ENCODE peak calls at places on chromosomes 6 and 20, in nine cellular contexts. One of them, this sample, is unnamed.

GRCh38 chr20:63457737-63458136 is 14.7 kb downstream of the KCNQ2 start:
- DNase-seq in stimulated activated CD4-positive, alpha-beta T cell treated with anti-CD3 and anti-CD28 coated beads, Interleukin-4, amount 100 ng/mL, for 48 hours: no peak
- DNase-seq in cardiac fibroblast: peak
- DNase-seq in hypothalamus: no peak
- DNase-seq in fibroblast of the conjunctiva: no peak
- DNase-seq in MCF 10A: peak
- DNase-seq in activated T-helper 1 cell treated with Interleukin-2 at 50 U/mL for 16 hours: no peak
- DNase-seq in EH: peak
- DNase-seq in GM20000: no peak
- DNase-seq in this sample: no peak

GRCh38 chr20:41135187-41135887 is 2.0 kb upstream of the PLCG1 start:
- DNase-seq in stimulated activated CD4-positive, alpha-beta T cell treated with anti-CD3 and anti-CD28 coated beads, Interleukin-4, amount 100 ng/mL, for 48 hours: no peak
- DNase-seq in EH: peak
- DNase-seq in cardiac fibroblast: peak
- DNase-seq in fibroblast of the conjunctiva: no peak
- DNase-seq in hypothalamus: no peak
- DNase-seq in GM20000: peak
- DNase-seq in MCF 10A: peak
- DNase-seq in activated T-helper 1 cell treated with Interleukin-2 at 50 U/mL for 16 hours: peak
- DNase-seq in this sample: peak

GRCh38 chr6:161410736-161411135 is 136.9 kb upstream of the AGPAT4 start:
- DNase-seq in EH: no peak
- DNase-seq in hypothalamus: no peak
- DNase-seq in MCF 10A: no peak
- DNase-seq in activated T-helper 1 cell treated with Interleukin-2 at 50 U/mL for 16 hours: no peak
- DNase-seq in stimulated activated CD4-positive, alpha-beta T cell treated with anti-CD3 and anti-CD28 coated beads, Interleukin-4, amount 100 ng/mL, for 48 hours: no peak
- DNase-seq in cardiac fibroblast: no peak
- DNase-seq in fibroblast of the conjunctiva: no peak
- DNase-seq in GM20000: no peak
- DNase-seq in this sample: no peak

GRCh38 chr6:10529231-10529801 is 8.2 kb downstream of the GCNT2 start:
- DNase-seq in EH: peak
- DNase-seq in cardiac fibroblast: no peak
- DNase-seq in stimulated activated CD4-positive, alpha-beta T cell treated with anti-CD3 and anti-CD28 coated beads, Interleukin-4, amount 100 ng/mL, for 48 hours: no peak
- DNase-seq in MCF 10A: no peak
- DNase-seq in fibroblast of the conjunctiva: no peak
- DNase-seq in hypothalamus: no peak
- DNase-seq in activated T-helper 1 cell treated with Interleukin-2 at 50 U/mL for 16 hours: no peak
- DNase-seq in GM20000: no peak
- DNase-seq in this sample: no peak

GRCh38 chr20:41133709-41134361 is 3.5 kb upstream of the PLCG1 start:
- DNase-seq in MCF 10A: peak
- DNase-seq in EH: no peak
- DNase-seq in stimulated activated CD4-positive, alpha-beta T cell treated with anti-CD3 and anti-CD28 coated beads, Interleukin-4, amount 100 ng/mL, for 48 hours: no peak
- DNase-seq in activated T-helper 1 cell treated with Interleukin-2 at 50 U/mL for 16 hours: no peak
- DNase-seq in fibroblast of the conjunctiva: no peak
- DNase-seq in cardiac fibroblast: no peak
- DNase-seq in hypothalamus: no peak
- DNase-seq in GM20000: peak
- DNase-seq in this sample: peak

GRCh38 chr6:1461207-1461606 is 71.8 kb downstream of the FOXF2 start:
- DNase-seq in GM20000: no peak
- DNase-seq in cardiac fibroblast: peak
- DNase-seq in MCF 10A: peak
- DNase-seq in stimulated activated CD4-positive, alpha-beta T cell treated with anti-CD3 and anti-CD28 coated beads, Interleukin-4, amount 100 ng/mL, for 48 hours: no peak
- DNase-seq in activated T-helper 1 cell treated with Interleukin-2 at 50 U/mL for 16 hours: no peak
- DNase-seq in fibroblast of the conjunctiva: no peak
- DNase-seq in hypothalamus: no peak
- DNase-seq in EH: peak
- DNase-seq in this sample: no peak

GRCh38 chr6:43395822-43396221 is 26.4 kb upstream of the ZNF318 start:
- DNase-seq in GM20000: no peak
- DNase-seq in MCF 10A: peak
- DNase-seq in fibroblast of the conjunctiva: no peak
- DNase-seq in activated T-helper 1 cell treated with Interleukin-2 at 50 U/mL for 16 hours: no peak
- DNase-seq in EH: no peak
- DNase-seq in cardiac fibroblast: no peak
- DNase-seq in stimulated activated CD4-positive, alpha-beta T cell treated with anti-CD3 and anti-CD28 coated beads, Interleukin-4, amount 100 ng/mL, for 48 hours: no peak
- DNase-seq in hypothalamus: no peak
- DNase-seq in this sample: no peak

GRCh38 chr6:36479256-36479655 is 36.5 kb downstream of the KCTD20 start:
- DNase-seq in cardiac fibroblast: no peak
- DNase-seq in fibroblast of the conjunctiva: no peak
- DNase-seq in stimulated activated CD4-positive, alpha-beta T cell treated with anti-CD3 and anti-CD28 coated beads, Interleukin-4, amount 100 ng/mL, for 48 hours: no peak
- DNase-seq in EH: peak
- DNase-seq in MCF 10A: no peak
- DNase-seq in hypothalamus: no peak
- DNase-seq in GM20000: no peak
- DNase-seq in activated T-helper 1 cell treated with Interleukin-2 at 50 U/mL for 16 hours: no peak
- DNase-seq in this sample: no peak